ENCODE peak calls at places on chromosomes 1 and 21, in nine cellular contexts. G is naive thymus-derived CD8-positive, alpha-beta T cell; J is NCI-H2107; S is activated CD8-positive, alpha-beta memory T cell treated with anti-CD3 and anti-CD28 coated beads, Interleukin-2, amount 50 U/mL, for 48 hours; R is T-helper 2 cell; O is PC-9; X is sciatic nerve; I is fibroblast of the aortic adventitia; C is NCI-H1694. N is an unnamed sample.
A peak's percentile ranks its signal among the peaks of the same experiment; 100 is the strongest.

GRCh38 chr1:21302747-21303715 is 12.8 kb upstream of the ECE1 start:
- DNase-seq in G (no peak), J (no peak), S (no peak), R (no peak), O (no peak), X (no peak), I (peak; percentile 82), C (no peak), N (peak; percentile 72)

GRCh38 chr1:241640867-241641542 is 836 bp upstream of the CHML start:
- DNase-seq in G (no peak), J (no peak), S (peak; percentile 52), R (no peak), O (peak; percentile 78), X (no peak), I (no peak), C (no peak), N (no peak)

GRCh38 chr21:18549214-18549905 is 145.8 kb upstream of the TMPRSS15 start:
- DNase-seq in G (no peak), J (no peak), S (no peak), R (no peak), O (no peak), X (no peak), I (no peak), C (no peak), N (no peak)

GRCh38 chr1:39892611-39893595 is 8.8 kb downstream of the MYCL start:
- DNase-seq in G (no peak), J (peak; percentile 97), S (no peak), R (no peak), O (peak; percentile 78), X (no peak), I (peak; percentile 92), C (no peak), N (peak; percentile 69)

GRCh38 chr1:232437510-232437909 is 192.4 kb downstream of the SIPA1L2 start:
- DNase-seq in G (no peak), J (no peak), S (no peak), R (no peak), O (no peak), X (no peak), I (no peak), C (no peak), N (no peak)

GRCh38 chr1:18352640-18353245 is 128.0 kb upstream of the KLHDC7A start:
- DNase-seq in G (no peak), J (no peak), S (no peak), R (no peak), O (no peak), X (no peak), I (no peak), C (peak; percentile 17), N (peak; percentile 77)

GRCh38 chr1:3283849-3284248 is 170.6 kb upstream of the ARHGEF16 start:
- DNase-seq in G (no peak), J (no peak), S (peak; percentile 57), R (no peak), O (no peak), X (peak; percentile 76), I (peak; percentile 17), C (no peak), N (no peak)

GRCh38 chr1:9041116-9041779 is 15.0 kb upstream of the SLC2A7 start:
- DNase-seq in G (no peak), J (no peak), S (no peak), R (no peak), O (no peak), X (no peak), I (no peak), C (no peak), N (no peak)

GRCh38 chr1:37858931-37859506 is 373 bp downstream of the MTF1 start:
- DNase-seq in G (no peak), J (no peak), S (peak; percentile 62), R (no peak), O (no peak), X (no peak), I (peak; percentile 29), C (no peak), N (no peak)

GRCh38 chr1:155005076-155005971 is 2.7 kb downstream of the ZBTB7B start:
- DNase-seq in G (no peak), J (no peak), S (peak; percentile 55), R (no peak), O (no peak), X (no peak), I (no peak), C (no peak), N (no peak)

GRCh38 chr1:202713110-202713509 is 2.9 kb upstream of the SYT2 start:
- DNase-seq in G (no peak), J (no peak), S (no peak), R (no peak), O (peak; percentile 75), X (no peak), I (peak; percentile 17), C (no peak), N (peak; percentile 79)

GRCh38 chr1:203290261-203291089 is 14.8 kb upstream of the BTG2 start:
- DNase-seq in G (peak; percentile 91), J (peak; percentile 94), S (peak; percentile 98), R (peak; percentile 94), O (no peak), X (peak; percentile 98), I (peak; percentile 65), C (peak; percentile 89), N (peak; percentile 99)

GRCh38 chr1:94270801-94271203 is 33.4 kb upstream of the ARHGAP29 start:
- DNase-seq in G (no peak), J (no peak), S (no peak), R (no peak), O (peak; percentile 81), X (no peak), I (peak; percentile 79), C (no peak), N (no peak)

GRCh38 chr1:14782741-14783591 is 184.5 kb downstream of the KAZN start:
- DNase-seq in G (no peak), J (no peak), S (no peak), R (no peak), O (no peak), X (no peak), I (no peak), C (no peak), N (peak; percentile 25)

GRCh38 chr1:109969430-109969829 is 15.1 kb upstream of the AHCYL1 start:
- DNase-seq in G (no peak), J (no peak), S (no peak), R (no peak), O (no peak), X (no peak), I (peak; percentile 78), C (no peak), N (peak; percentile 11)

GRCh38 chr1:180131510-180131909 is 23.2 kb upstream of the QSOX1 start:
- DNase-seq in G (no peak), J (no peak), S (no peak), R (no peak), O (peak; percentile 73), X (no peak), I (peak; percentile 70), C (no peak), N (no peak)

GRCh38 chr1:61079898-61080336 is 2.4 kb upstream of the NFIA start:
- DNase-seq in G (no peak), J (no peak), S (no peak), R (no peak), O (peak; percentile 59), X (peak; percentile 88), I (peak; percentile 98), C (peak; percentile 52), N (peak; percentile 90)

N was measured in NCI-H69.